ENCODE peak calls at places on chromosomes 2 and 18, in five cellular contexts. U is lower lobe of right lung, C is mesendoderm, R is astrocyte, J is neural progenitor cell. A is an unnamed sample.

GRCh38 chr18:43192408-43192807 is 76.9 kb upstream of the RIT2 start:
- DNase-seq in U (no peak), C (no peak), R (peak; percentile 47), J (no peak), A (no peak)

GRCh38 chr18:3664563-3665178 is 214.7 kb downstream of the TGIF1 start:
- DNase-seq in U (peak; percentile 55), C (peak; percentile 77), R (peak; percentile 47), J (peak; percentile 86), A (peak; percentile 49)

GRCh38 chr2:219557320-219557719 is 13.5 kb downstream of the TMEM198 start:
- DNase-seq in U (no peak), C (no peak), R (no peak), J (no peak), A (no peak)

GRCh38 chr2:204407209-204408070 is 137.8 kb upstream of the PARD3B start:
- DNase-seq in U (no peak), C (peak; percentile 58), R (peak; percentile 9), J (no peak), A (no peak)

GRCh38 chr2:218295029-218295428 is 2.7 kb upstream of the TMBIM1 start:
- DNase-seq in U (no peak), C (no peak), R (no peak), J (no peak), A (no peak)

GRCh38 chr2:240615409-240615808 is 9.9 kb upstream of the GPR35 start:
- DNase-seq in U (no peak), C (no peak), R (no peak), J (no peak), A (no peak)

GRCh38 chr2:241865957-241866858 is 3.3 kb upstream of the RTP5 start:
- DNase-seq in U (no peak), C (peak; percentile 67), R (no peak), J (peak; percentile 85), A (peak; percentile 55)

GRCh38 chr2:1590611-1591460 is 153.5 kb downstream of the PXDN start:
- DNase-seq in U (peak; percentile 29), C (peak; percentile 44), R (no peak), J (peak; percentile 42), A (peak; percentile 43)

GRCh38 chr2:127394464-127394863 is 6.7 kb upstream of the MAP3K2 start:
- DNase-seq in U (no peak), C (no peak), R (no peak), J (no peak), A (no peak)

GRCh38 chr18:54357660-54358494 is at the start of the genes C18orf54 and STARD6:
- DNase-seq in U (peak; percentile 90), C (peak; percentile 97), R (peak; percentile 72), J (peak; percentile 97), A (peak; percentile 90)

GRCh38 chr18:34729740-34730338 is 19.7 kb downstream of the DTNA start:
- DNase-seq in U (no peak), C (peak; percentile 64), R (no peak), J (no peak), A (no peak)

GRCh38 chr2:240988146-240988545 is 10.3 kb upstream of the SNED1 start:
- DNase-seq in U (no peak), C (peak; percentile 54), R (no peak), J (no peak), A (peak; percentile 59)

GRCh38 chr2:65501074-65501473 is 68.7 kb upstream of the SPRED2 start:
- DNase-seq in U (no peak), C (no peak), R (no peak), J (no peak), A (no peak)

GRCh38 chr2:101349893-101350662 is 37.2 kb downstream of the CREG2 start:
- DNase-seq in U (no peak), C (no peak), R (peak; percentile 50), J (no peak), A (no peak)

GRCh38 chr2:182422864-182423263 is 4.0 kb downstream of the PDE1A start:
- DNase-seq in U (no peak), C (no peak), R (no peak), J (no peak), A (no peak)

GRCh38 chr2:44680983-44681481 is 260.5 kb upstream of the SIX3 start:
- DNase-seq in U (no peak), C (no peak), R (no peak), J (peak; percentile 39), A (peak; percentile 61)

GRCh38 chr18:11906926-11907874 is 917 bp downstream of the MPPE1 start:
- DNase-seq in U (no peak), C (peak; percentile 31), R (no peak), J (no peak), A (peak; percentile 17)

GRCh38 chr2:131658769-131659131 is 131.1 kb downstream of the CCDC74A start:
- DNase-seq in U (peak; percentile 41), C (no peak), R (no peak), J (no peak), A (no peak)

GRCh38 chr2:182767578-182767977 is 51.5 kb downstream of the DNAJC10 start:
- DNase-seq in U (no peak), C (peak; percentile 61), R (peak; percentile 28), J (peak; percentile 42), A (peak; percentile 42)

GRCh38 chr18:36212301-36212977 is 25.1 kb downstream of the MOCOS start:
- DNase-seq in U (no peak), C (no peak), R (no peak), J (peak; percentile 27), A (no peak)

GRCh38 chr2:178330175-178331021 is 120.6 kb downstream of the PRKRA start:
- DNase-seq in U (no peak), C (no peak), R (no peak), J (no peak), A (no peak)

GRCh38 chr2:20210462-20210861 is 14.5 kb downstream of the SDC1 start:
- DNase-seq in U (peak; percentile 41), C (no peak), R (no peak), J (no peak), A (no peak)

GRCh38 chr2:127428057-127428814 is 10.0 kb downstream of the PROC start:
- DNase-seq in U (no peak), C (no peak), R (no peak), J (no peak), A (no peak)

GRCh38 chr2:17470855-17471641 is 47.2 kb downstream of the RAD51AP2 start:
- DNase-seq in U (no peak), C (peak; percentile 84), R (peak; percentile 85), J (peak; percentile 52), A (peak; percentile 71)

GRCh38 chr2:240472078-240472790 is 36.8 kb downstream of the GPC1 start:
- DNase-seq in U (no peak), C (no peak), R (no peak), J (no peak), A (no peak)

GRCh38 chr2:118242216-118242615 is 153.9 kb downstream of the INSIG2 start:
- DNase-seq in U (no peak), C (no peak), R (no peak), J (no peak), A (no peak)

GRCh38 chr2:241373449-241373848 is 17.4 kb downstream of the FARP2 start:
- DNase-seq in U (no peak), C (no peak), R (no peak), J (no peak), A (no peak)

GRCh38 chr2:66441651-66442365 is 6.9 kb downstream of the MEIS1 start:
- DNase-seq in U (no peak), C (peak; percentile 25), R (no peak), J (no peak), A (no peak)

GRCh38 chr2:161782615-161783014 is 158.4 kb downstream of the SLC4A10 start:
- DNase-seq in U (no peak), C (no peak), R (no peak), J (no peak), A (no peak)

GRCh38 chr2:239092571-239093294 is 244.8 kb downstream of the TWIST2 start:
- DNase-seq in U (no peak), C (no peak), R (no peak), J (peak; percentile 21), A (no peak)

GRCh38 chr2:33579226-33579625 is 19.9 kb downstream of the FAM98A start:
- DNase-seq in U (no peak), C (no peak), R (no peak), J (no peak), A (no peak)

GRCh38 chr2:234565201-234565600 is 68.3 kb upstream of the ARL4C start:
- DNase-seq in U (no peak), C (no peak), R (peak; percentile 71), J (no peak), A (no peak)
- H3K27ac ChIP-seq in U (no peak overlapping the region), C (no peak overlapping the region), R (no peak overlapping the region), J (no peak overlapping the region), A (no peak overlapping the region)

GRCh38 chr2:68720665-68721064 is 13.9 kb upstream of the ARHGAP25 start:
- DNase-seq in U (no peak), C (no peak), R (no peak), J (no peak), A (no peak)

GRCh38 chr2:68721482-68722071 is 13.0 kb upstream of the ARHGAP25 start:
- DNase-seq in U (no peak), C (peak; percentile 88), R (peak; percentile 6), J (no peak), A (peak; percentile 49)

GRCh38 chr2:68716948-68717661 is 17.5 kb upstream of the ARHGAP25 start:
- DNase-seq in U (no peak), C (no peak), R (no peak), J (no peak), A (no peak)

GRCh38 chr2:68722712-68723111 is 11.9 kb upstream of the ARHGAP25 start:
- DNase-seq in U (no peak), C (peak; percentile 51), R (no peak), J (peak; percentile 18), A (no peak)

GRCh38 chr2:68719912-68720311 is 14.7 kb upstream of the ARHGAP25 start:
- DNase-seq in U (no peak), C (no peak), R (no peak), J (no peak), A (no peak)
- H3K4me1 ChIP-seq in U (peaks cover 22% of the 10 kb centered on the region), C (peaks cover 6% of the 10 kb centered on the region), R (no peaks in the 10 kb centered on the region), J (no peaks in the 10 kb centered on the region), A (peaks cover 18% of the 10 kb centered on the region)

DNA sequence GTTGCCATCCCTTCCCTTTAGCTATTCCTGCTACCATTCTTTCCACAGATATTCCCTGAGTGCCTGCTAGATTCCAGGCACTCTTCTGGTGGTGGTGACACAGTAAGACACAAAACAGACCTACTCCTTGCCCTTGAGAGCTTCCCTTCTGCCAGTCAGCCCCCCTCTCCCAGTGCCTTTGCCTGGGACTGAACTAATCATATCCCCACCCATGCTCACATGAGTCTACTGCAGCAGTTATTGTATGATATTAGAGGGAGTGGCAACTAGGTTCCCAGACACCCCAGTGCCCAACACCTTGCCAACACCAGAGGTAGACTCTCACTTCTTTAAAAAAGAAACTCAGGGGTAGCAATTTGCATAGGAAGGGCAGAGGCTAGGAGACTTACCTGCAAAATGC is 7.2 kb upstream of the LBH start:
- DNase-seq in U (no peak), C (no peak), R (no peak), J (no peak), A (no peak)
- H3K27ac ChIP-seq in U (peak overlapping the region; percentile 80), C (no peak overlapping the region), R (no peak overlapping the region), J (no peak overlapping the region), A (no peak overlapping the region)

DNA sequence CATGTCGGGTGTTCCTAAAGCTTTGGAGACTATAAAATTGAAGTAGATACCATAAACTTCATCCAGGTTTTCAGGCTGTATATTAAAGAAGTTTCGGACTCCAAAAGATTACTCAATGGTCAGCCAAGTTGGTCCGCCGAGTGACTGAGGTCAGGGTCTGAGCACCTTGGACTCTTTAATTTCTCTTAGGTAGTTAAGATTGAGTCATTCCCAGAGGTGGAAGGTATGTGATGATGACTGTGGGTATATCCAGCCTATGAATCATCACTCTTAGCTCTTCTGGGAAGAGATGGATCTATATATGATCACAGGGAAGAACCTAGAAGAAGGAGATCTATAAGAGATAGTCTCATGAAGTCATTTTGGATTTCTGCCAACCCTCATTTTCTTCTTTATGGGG is 3.3 kb downstream of the ITGA6 start:
- DNase-seq in U (no peak), C (no peak), R (no peak), J (no peak), A (no peak)
- H3K4me1 ChIP-seq in U (peaks cover 64% of the 10 kb centered on the region), C (peaks cover 9% of the 10 kb centered on the region), R (peaks cover 21% of the 10 kb centered on the region), J (peaks cover 71% of the 10 kb centered on the region), A (peaks cover 23% of the 10 kb centered on the region)

A was measured in SJCRH30.